ENCODE peak calls at places on chromosomes 2 and 18, in seven cellular contexts. One of them, this sample, is unnamed.

GRCh38 chr18:45802814-45803492 is 22.5 kb upstream of the SIGLEC15 start:
- DNase-seq in OCI-LY7: no peak
- DNase-seq in K562: no peak
- DNase-seq in neural progenitor cell: no peak
- DNase-seq in stomach: no peak
- DNase-seq in psoas muscle: no peak
- DNase-seq in CD4-positive, alpha-beta memory T cell: no peak
- DNase-seq in this sample: peak

GRCh38 chr2:70498054-70498453 is 55.6 kb downstream of the TGFA start:
- DNase-seq in CD4-positive, alpha-beta memory T cell: no peak
- DNase-seq in OCI-LY7: peak
- DNase-seq in psoas muscle: no peak
- DNase-seq in neural progenitor cell: peak
- DNase-seq in K562: no peak
- DNase-seq in stomach: no peak
- DNase-seq in this sample: no peak

GRCh38 chr2:190197143-190197720 is 122.4 kb downstream of the HIBCH start:
- DNase-seq in stomach: no peak
- DNase-seq in psoas muscle: no peak
- DNase-seq in K562: no peak
- DNase-seq in CD4-positive, alpha-beta memory T cell: no peak
- DNase-seq in OCI-LY7: no peak
- DNase-seq in neural progenitor cell: no peak
- DNase-seq in this sample: no peak

GRCh38 chr18:3345885-3346284 is 84.0 kb downstream of the MYL12B start:
- DNase-seq in neural progenitor cell: no peak
- DNase-seq in K562: no peak
- DNase-seq in psoas muscle: no peak
- DNase-seq in stomach: no peak
- DNase-seq in CD4-positive, alpha-beta memory T cell: no peak
- DNase-seq in OCI-LY7: no peak
- DNase-seq in this sample: peak

GRCh38 chr2:164911832-164912231 is 43.5 kb downstream of the SLC38A11 start:
- DNase-seq in CD4-positive, alpha-beta memory T cell: no peak
- DNase-seq in K562: no peak
- DNase-seq in neural progenitor cell: no peak
- DNase-seq in psoas muscle: no peak
- DNase-seq in stomach: no peak
- DNase-seq in OCI-LY7: no peak
- DNase-seq in this sample: no peak

GRCh38 chr18:8052237-8052701 is 485.2 kb downstream of the PTPRM start:
- DNase-seq in CD4-positive, alpha-beta memory T cell: peak
- DNase-seq in OCI-LY7: no peak
- DNase-seq in K562: no peak
- DNase-seq in psoas muscle: no peak
- DNase-seq in stomach: no peak
- DNase-seq in neural progenitor cell: no peak
- DNase-seq in this sample: no peak

GRCh38 chr18:74861154-74861553 is 263.5 kb downstream of the ZNF407 start:
- DNase-seq in stomach: no peak
- DNase-seq in OCI-LY7: no peak
- DNase-seq in neural progenitor cell: no peak
- DNase-seq in K562: no peak
- DNase-seq in CD4-positive, alpha-beta memory T cell: no peak
- DNase-seq in psoas muscle: no peak
- DNase-seq in this sample: no peak

GRCh38 chr18:11149441-11150270 is at the start of gene PIEZO2:
- DNase-seq in K562: peak
- DNase-seq in stomach: peak
- DNase-seq in CD4-positive, alpha-beta memory T cell: no peak
- DNase-seq in psoas muscle: peak
- DNase-seq in neural progenitor cell: peak
- DNase-seq in OCI-LY7: no peak
- DNase-seq in this sample: peak

GRCh38 chr2:112749755-112750559 is 14.5 kb downstream of the CKAP2L start:
- DNase-seq in K562: peak
- DNase-seq in stomach: peak
- DNase-seq in OCI-LY7: peak
- DNase-seq in neural progenitor cell: peak
- DNase-seq in psoas muscle: peak
- DNase-seq in CD4-positive, alpha-beta memory T cell: peak
- DNase-seq in this sample: peak

GRCh38 chr18:533995-534601 is 33.6 kb upstream of the COLEC12 start:
- DNase-seq in neural progenitor cell: no peak
- DNase-seq in stomach: no peak
- DNase-seq in OCI-LY7: no peak
- DNase-seq in CD4-positive, alpha-beta memory T cell: no peak
- DNase-seq in psoas muscle: no peak
- DNase-seq in K562: no peak
- DNase-seq in this sample: peak

DNA sequence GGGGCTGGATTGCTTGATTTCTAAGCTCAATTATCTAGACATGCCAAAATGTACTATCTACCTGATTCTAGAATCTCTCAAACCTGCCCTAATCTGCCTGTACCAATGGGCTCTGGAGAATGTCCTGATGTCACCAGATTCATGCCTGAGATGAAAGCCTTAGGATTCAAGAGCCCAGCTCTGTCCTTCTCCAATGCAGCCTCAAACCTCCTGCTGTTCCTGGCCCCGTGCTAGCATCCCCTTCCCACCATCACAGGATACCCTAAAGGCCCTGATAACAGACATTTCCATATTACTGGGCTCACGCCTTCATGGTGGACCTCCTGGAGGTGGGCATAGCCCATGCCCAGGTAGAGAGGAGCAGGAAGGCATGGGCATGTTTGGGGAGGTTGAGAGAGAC is 206.7 kb downstream of the ARL4C start:
- DNase-seq in OCI-LY7: peak
- DNase-seq in psoas muscle: no peak
- DNase-seq in stomach: no peak
- DNase-seq in CD4-positive, alpha-beta memory T cell: no peak
- DNase-seq in neural progenitor cell: no peak
- DNase-seq in K562: no peak
- DNase-seq in this sample: no peak
- H3K27ac ChIP-seq in OCI-LY7: peak
- H3K27ac ChIP-seq in psoas muscle: no peak
- H3K27ac ChIP-seq in stomach: peak
- H3K27ac ChIP-seq in CD4-positive, alpha-beta memory T cell: peak
- H3K27ac ChIP-seq in neural progenitor cell: no peak
- H3K27ac ChIP-seq in K562: no peak
- H3K27ac ChIP-seq in this sample: no peak

GRCh38 chr2:159073256-159073655 is 104.8 kb downstream of the TANC1 start:
- DNase-seq in psoas muscle: no peak
- DNase-seq in CD4-positive, alpha-beta memory T cell: no peak
- DNase-seq in stomach: no peak
- DNase-seq in OCI-LY7: no peak
- DNase-seq in neural progenitor cell: no peak
- DNase-seq in K562: no peak
- DNase-seq in this sample: no peak
- H3K27ac ChIP-seq in psoas muscle: no peak
- H3K27ac ChIP-seq in CD4-positive, alpha-beta memory T cell: no peak
- H3K27ac ChIP-seq in stomach: peak
- H3K27ac ChIP-seq in OCI-LY7: no peak
- H3K27ac ChIP-seq in neural progenitor cell: no peak
- H3K27ac ChIP-seq in K562: no peak
- H3K27ac ChIP-seq in this sample: no peak

DNA sequence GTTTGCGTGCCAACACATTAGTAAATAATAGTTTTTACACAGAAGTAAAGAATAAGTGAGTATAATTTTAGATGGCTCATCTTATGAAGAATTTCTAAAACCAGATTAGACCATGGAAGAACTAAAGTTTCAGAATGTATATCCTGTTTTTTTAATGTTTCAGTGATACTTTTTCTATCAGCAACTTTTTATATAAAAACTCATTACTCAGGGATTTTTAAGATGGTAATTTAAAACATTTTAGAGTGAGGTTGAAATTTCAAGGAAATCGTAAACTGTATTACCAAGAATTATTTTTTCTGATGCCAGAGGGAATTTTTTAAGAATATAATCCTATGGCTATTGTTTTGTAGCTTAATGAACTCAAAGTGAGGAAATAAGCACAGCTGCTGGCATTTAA is 128.5 kb upstream of the FANCL start:
- DNase-seq in neural progenitor cell: no peak
- DNase-seq in CD4-positive, alpha-beta memory T cell: no peak
- DNase-seq in K562: no peak
- DNase-seq in OCI-LY7: no peak
- DNase-seq in psoas muscle: no peak
- DNase-seq in stomach: no peak
- DNase-seq in this sample: no peak
- H3K27ac ChIP-seq in neural progenitor cell: no peak
- H3K27ac ChIP-seq in CD4-positive, alpha-beta memory T cell: no peak
- H3K27ac ChIP-seq in K562: no peak
- H3K27ac ChIP-seq in OCI-LY7: no peak
- H3K27ac ChIP-seq in psoas muscle: no peak
- H3K27ac ChIP-seq in stomach: no peak
- H3K27ac ChIP-seq in this sample: no peak

DNA sequence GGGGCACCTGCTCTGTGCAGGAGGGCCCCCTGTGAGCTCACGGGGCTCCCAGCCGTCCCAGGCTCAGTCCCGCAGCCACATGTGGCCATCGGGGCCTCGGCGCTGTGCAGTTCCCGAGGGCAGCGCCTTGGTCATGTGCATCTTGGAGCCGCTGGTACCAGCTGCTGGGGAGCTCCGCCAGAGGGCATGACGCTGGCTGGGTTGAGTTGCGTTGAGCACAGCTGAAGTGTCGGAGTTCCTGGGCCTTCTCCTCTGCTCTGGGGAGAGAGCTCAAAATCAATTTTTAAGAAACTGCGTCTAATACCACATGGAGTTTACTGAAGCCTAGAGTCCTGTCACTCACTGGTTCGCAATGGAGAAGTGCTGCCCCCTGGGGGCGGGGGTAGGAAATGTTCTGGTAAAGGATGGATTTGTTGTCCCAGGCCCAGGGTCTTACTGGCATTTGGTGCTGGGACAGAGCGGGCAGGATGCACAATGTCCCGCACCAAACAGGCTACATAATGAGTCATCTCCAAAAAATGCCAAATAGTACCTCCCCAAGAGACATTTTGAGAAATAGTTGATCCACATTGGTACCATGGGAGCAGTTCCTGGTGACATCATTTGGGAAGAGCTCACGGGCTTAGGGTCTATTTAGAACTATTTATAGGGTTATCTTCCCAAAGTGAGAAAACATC is 48.8 kb downstream of the GREB1 start:
- DNase-seq in K562: peak
- DNase-seq in neural progenitor cell: peak
- DNase-seq in CD4-positive, alpha-beta memory T cell: no peak
- DNase-seq in stomach: peak
- DNase-seq in psoas muscle: peak
- DNase-seq in OCI-LY7: peak
- DNase-seq in this sample: peak
- H3K27ac ChIP-seq in K562: no peak
- H3K27ac ChIP-seq in neural progenitor cell: no peak
- H3K27ac ChIP-seq in CD4-positive, alpha-beta memory T cell: no peak
- H3K27ac ChIP-seq in stomach: peak
- H3K27ac ChIP-seq in psoas muscle: peak
- H3K27ac ChIP-seq in OCI-LY7: no peak
- H3K27ac ChIP-seq in this sample: peak

DNA sequence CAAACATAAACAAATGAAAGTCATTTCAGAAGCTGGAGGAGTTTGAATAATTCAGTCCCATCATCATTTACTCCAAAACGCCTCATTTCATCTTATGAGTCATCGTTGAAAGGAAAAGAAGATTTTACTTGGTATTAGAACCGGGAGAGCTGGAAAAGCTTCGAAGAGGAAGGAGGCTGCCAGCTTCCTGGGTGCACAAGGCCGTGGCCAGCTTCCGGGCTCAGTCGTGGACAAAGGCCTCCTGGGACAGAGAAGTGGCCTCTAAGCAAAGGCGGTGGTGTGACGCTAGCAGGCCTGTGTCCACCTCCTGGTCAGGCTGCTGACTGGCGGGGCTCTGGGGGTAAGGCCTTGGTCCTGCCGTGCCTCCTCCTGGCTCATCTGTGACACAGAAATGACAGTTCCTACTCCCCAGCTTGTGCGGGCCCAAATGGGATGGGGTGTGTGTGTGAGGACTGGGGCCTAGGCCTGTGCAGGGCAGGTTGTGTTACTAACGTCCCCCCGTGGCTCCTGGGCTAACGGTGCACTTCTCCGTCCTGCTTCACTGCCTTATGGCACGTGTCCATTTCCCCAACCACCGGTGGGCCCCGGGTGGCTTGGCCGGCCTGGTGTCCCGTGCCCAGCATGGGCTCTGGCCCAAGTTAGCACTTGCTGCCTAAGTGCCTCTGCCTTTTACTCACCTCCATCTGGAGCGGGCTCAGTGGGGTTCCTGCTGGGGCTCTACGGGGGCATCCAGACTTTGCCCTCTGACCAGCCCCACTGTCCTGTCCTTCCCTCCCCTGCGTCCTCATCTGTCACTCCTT is 71.7 kb downstream of the RRM2 start:
- DNase-seq in OCI-LY7: no peak
- DNase-seq in psoas muscle: no peak
- DNase-seq in stomach: no peak
- DNase-seq in neural progenitor cell: no peak
- DNase-seq in CD4-positive, alpha-beta memory T cell: no peak
- DNase-seq in K562: no peak
- DNase-seq in this sample: no peak
- H3K27ac ChIP-seq in OCI-LY7: no peak
- H3K27ac ChIP-seq in psoas muscle: no peak
- H3K27ac ChIP-seq in stomach: no peak
- H3K27ac ChIP-seq in neural progenitor cell: no peak
- H3K27ac ChIP-seq in CD4-positive, alpha-beta memory T cell: no peak
- H3K27ac ChIP-seq in K562: no peak
- H3K27ac ChIP-seq in this sample: no peak

GRCh38 chr2:72824224-72824842 is 1.5 kb downstream of the EXOC6B start:
- DNase-seq in K562: no peak
- DNase-seq in neural progenitor cell: no peak
- DNase-seq in psoas muscle: no peak
- DNase-seq in CD4-positive, alpha-beta memory T cell: no peak
- DNase-seq in OCI-LY7: no peak
- DNase-seq in stomach: no peak
- DNase-seq in this sample: no peak
- H3K27ac ChIP-seq in K562: no peak
- H3K27ac ChIP-seq in neural progenitor cell: no peak
- H3K27ac ChIP-seq in psoas muscle: no peak
- H3K27ac ChIP-seq in CD4-positive, alpha-beta memory T cell: no peak
- H3K27ac ChIP-seq in OCI-LY7: no peak
- H3K27ac ChIP-seq in stomach: peak
- H3K27ac ChIP-seq in this sample: no peak

This sample was measured in prostate gland.